ENCODE peak calls at places on chromosomes 13 and 19, in seven cellular contexts. V, B, F, I, M, X and H are unnamed samples. For H3K9me3, the result is how much of the 10 kb centered on the place peaks cover.

GRCh38 chr13:44904982-44905381 is 84.3 kb downstream of the NUFIP1 start:
- DNase-seq in V (no peak), B (no peak), F (peak), I (peak), M (peak), X (no peak), H (no peak)

GRCh38 chr13:50509771-50510441 is 333.6 kb downstream of the DLEU7 start:
- DNase-seq in V (no peak), B (no peak), F (no peak), I (no peak), M (no peak), X (no peak), H (no peak)

GRCh38 chr13:23504188-23504587 is 66.0 kb upstream of the TNFRSF19 start:
- DNase-seq in V (no peak), B (no peak), F (no peak), I (no peak), M (no peak), X (no peak), H (no peak)

GRCh38 chr19:6484831-6485230 is 3.2 kb upstream of the DENND1C start:
- DNase-seq in V (no peak), B (no peak), F (no peak), I (no peak), M (no peak), X (no peak), H (no peak)

GRCh38 chr19:14674764-14675163 is at the start of gene ADGRE3:
- DNase-seq in V (no peak), B (no peak), F (no peak), I (no peak), M (no peak), X (no peak), H (no peak)

GRCh38 chr13:46716821-46717220 is 80.1 kb downstream of the ESD start:
- DNase-seq in V (no peak), B (no peak), F (no peak), I (no peak), M (no peak), X (no peak), H (no peak)

GRCh38 chr13:37747071-37747612 is 122.4 kb downstream of the TRPC4 start:
- DNase-seq in V (no peak), B (no peak), F (peak), I (no peak), M (no peak), X (no peak), H (no peak)

GRCh38 chr19:45607071-45608029 is 5.3 kb upstream of the GPR4 start:
- DNase-seq in V (peak), B (peak), F (peak), I (peak), M (peak), X (no peak), H (peak)

GRCh38 chr19:31253816-31254551 is 95.3 kb downstream of the TSHZ3 start:
- DNase-seq in V (no peak), B (no peak), F (peak), I (no peak), M (no peak), X (no peak), H (no peak)

GRCh38 chr13:19567820-19568534 is 6.6 kb upstream of the TPTE2 start:
- DNase-seq in V (no peak), B (no peak), F (no peak), I (no peak), M (no peak), X (no peak), H (no peak)

GRCh38 chr13:80430561-80430960 is 89.6 kb upstream of the SPRY2 start:
- DNase-seq in V (no peak), B (no peak), F (no peak), I (no peak), M (no peak), X (no peak), H (no peak)

GRCh38 chr19:48735031-48735615 is 5.3 kb downstream of the RASIP1 start:
- DNase-seq in V (no peak), B (no peak), F (no peak), I (peak), M (no peak), X (no peak), H (peak)

GRCh38 chr13:60431108-60431700 is 34.2 kb downstream of the TDRD3 start:
- DNase-seq in V (peak), B (no peak), F (peak), I (peak), M (no peak), X (no peak), H (no peak)

GRCh38 chr13:52161193-52161646 is 1.8 kb upstream of the NEK3 start:
- DNase-seq in V (peak), B (no peak), F (no peak), I (no peak), M (no peak), X (no peak), H (no peak)

GRCh38 chr13:30312859-30313258 is 5.5 kb upstream of the KATNAL1 start:
- DNase-seq in V (no peak), B (no peak), F (no peak), I (no peak), M (no peak), X (no peak), H (no peak)
- H3K9me3 ChIP-seq in V (under half), B (under half), F (under half), I (under half), M (under half), X (under half), H (under half)

DNA sequence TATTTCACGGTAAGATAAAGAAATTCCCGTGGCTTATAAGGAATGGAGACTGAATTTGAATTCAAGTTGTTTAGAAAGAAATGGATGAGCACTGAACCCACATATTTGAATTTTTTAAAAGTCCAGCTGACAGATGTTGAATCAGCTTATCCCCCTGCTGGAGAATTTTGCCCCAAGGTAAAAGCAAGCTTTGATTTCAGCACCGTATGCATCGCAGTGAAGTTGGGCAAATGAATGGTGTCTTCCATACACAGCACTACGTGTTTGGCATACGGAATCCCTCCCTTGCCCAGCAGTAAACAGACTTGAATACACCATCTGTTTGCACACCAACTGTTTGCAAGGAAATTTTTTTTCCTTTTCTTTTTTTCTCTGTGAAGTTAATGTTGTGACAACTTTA is 77.5 kb upstream of the PEG3 start:
- DNase-seq in V (peak), B (no peak), F (no peak), I (no peak), M (no peak), X (no peak), H (no peak)
- H3K9me3 ChIP-seq in V (under half), B (under half), F (under half), I (under half), M (under half), X (under half), H (under half)

GRCh38 chr19:56821209-56821608 is 19.3 kb downstream of the PEG3 start:
- DNase-seq in V (no peak), B (no peak), F (no peak), I (no peak), M (no peak), X (no peak), H (no peak)
- H3K9me3 ChIP-seq in V (under half), B (under half), F (half or more), I (half or more), M (under half), X (under half), H (under half)

GRCh38 chr19:22595422-22595821 is 38.7 kb upstream of the ZNF492 start:
- DNase-seq in V (no peak), B (no peak), F (no peak), I (no peak), M (no peak), X (no peak), H (no peak)

GRCh38 chr19:22600690-22601648 is 33.2 kb upstream of the ZNF492 start:
- DNase-seq in V (no peak), B (no peak), F (no peak), I (no peak), M (no peak), X (no peak), H (no peak)

GRCh38 chr19:22595918-22596341 is 38.2 kb upstream of the ZNF492 start:
- DNase-seq in V (no peak), B (peak), F (no peak), I (no peak), M (peak), X (no peak), H (no peak)
- H3K9me3 ChIP-seq in V (half or more), B (under half), F (under half), I (under half), M (under half), X (under half), H (under half)

GRCh38 chr19:36898422-36898821 is 17.7 kb downstream of the ZNF829 start:
- DNase-seq in V (no peak), B (no peak), F (no peak), I (no peak), M (no peak), X (no peak), H (no peak)

GRCh38 chr19:36891768-36892357 is 24.2 kb downstream of the ZNF829 start:
- DNase-seq in V (no peak), B (no peak), F (no peak), I (no peak), M (no peak), X (no peak), H (no peak)

GRCh38 chr19:36894849-36895383 is 21.2 kb downstream of the ZNF829 start:
- DNase-seq in V (no peak), B (no peak), F (no peak), I (no peak), M (no peak), X (no peak), H (no peak)
- H3K9me3 ChIP-seq in V (half or more), B (under half), F (under half), I (half or more), M (half or more), X (half or more), H (half or more)

DNA sequence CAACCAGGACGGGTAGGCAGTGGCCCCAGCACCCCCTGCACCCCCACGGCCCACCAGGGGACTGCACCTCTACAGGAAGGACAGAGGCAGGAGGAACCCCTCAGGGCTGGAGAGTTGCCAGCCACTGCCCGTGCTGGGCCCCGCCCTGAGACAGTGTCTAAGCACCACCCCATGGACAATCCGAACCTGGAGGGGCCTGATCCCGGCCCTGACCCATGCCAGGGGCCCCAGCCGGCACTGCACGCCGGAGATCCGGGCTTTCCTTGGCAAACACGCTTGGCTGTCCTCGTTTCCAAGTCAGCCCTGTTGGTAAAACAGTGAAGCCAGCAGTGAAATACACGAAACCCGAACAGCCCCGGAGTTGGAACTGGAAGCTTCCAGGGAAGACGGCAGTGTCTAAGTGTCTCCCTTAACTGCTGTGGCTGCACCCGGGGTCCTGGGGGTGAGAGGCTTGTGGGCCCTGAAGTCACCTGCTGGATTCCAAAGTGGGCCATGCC is 31.1 kb downstream of the RASA3 start:
- DNase-seq in V (no peak), B (peak), F (no peak), I (no peak), M (peak), X (peak), H (peak)
- H3K9me3 ChIP-seq in V (under half), B (under half), F (under half), I (under half), M (under half), X (under half), H (under half)